ENCODE peak calls at places on chromosomes 11 and 22, in four cellular contexts. One of them, this sample, is unnamed.

GRCh38 chr11:131370901-131371790 is 731 bp downstream of the NTM start:
- DNase-seq in HFF-Myc: no peak
- DNase-seq in hepatocyte: no peak
- DNase-seq in bronchial epithelial cell: no peak
- DNase-seq in this sample: no peak

GRCh38 chr11:44174846-44175245 is 79.4 kb downstream of the EXT2 start:
- DNase-seq in HFF-Myc: no peak
- DNase-seq in hepatocyte: no peak
- DNase-seq in bronchial epithelial cell: no peak
- DNase-seq in this sample: no peak

GRCh38 chr22:20239063-20239950 is 28.8 kb downstream of the RTN4R start:
- DNase-seq in HFF-Myc: no peak
- DNase-seq in hepatocyte: peak
- DNase-seq in bronchial epithelial cell: no peak
- DNase-seq in this sample: peak

GRCh38 chr22:46444390-46444854 is 93.0 kb downstream of the CELSR1 start:
- DNase-seq in HFF-Myc: no peak
- DNase-seq in hepatocyte: no peak
- DNase-seq in bronchial epithelial cell: no peak
- DNase-seq in this sample: no peak

GRCh38 chr11:117179048-117179999 is 781 bp downstream of the SIDT2 start:
- DNase-seq in HFF-Myc: no peak
- DNase-seq in hepatocyte: peak
- DNase-seq in bronchial epithelial cell: no peak
- DNase-seq in this sample: peak

GRCh38 chr22:36366291-36366708 is 21.5 kb downstream of the MYH9 start:
- DNase-seq in HFF-Myc: no peak
- DNase-seq in hepatocyte: peak
- DNase-seq in bronchial epithelial cell: peak
- DNase-seq in this sample: peak

GRCh38 chr11:114051558-114051957 is 8.0 kb upstream of the ZBTB16 start:
- DNase-seq in HFF-Myc: no peak
- DNase-seq in hepatocyte: no peak
- DNase-seq in bronchial epithelial cell: no peak
- DNase-seq in this sample: no peak

GRCh38 chr22:44943701-44944324 is 66.0 kb downstream of the PHF21B start:
- DNase-seq in HFF-Myc: no peak
- DNase-seq in hepatocyte: no peak
- DNase-seq in bronchial epithelial cell: no peak
- DNase-seq in this sample: no peak

GRCh38 chr22:44935724-44936123 is 74.1 kb downstream of the PHF21B start:
- DNase-seq in HFF-Myc: no peak
- DNase-seq in hepatocyte: no peak
- DNase-seq in bronchial epithelial cell: no peak
- DNase-seq in this sample: no peak

GRCh38 chr11:110425751-110426545 is 3.8 kb upstream of the FDX1 start:
- DNase-seq in HFF-Myc: peak
- DNase-seq in hepatocyte: no peak
- DNase-seq in bronchial epithelial cell: peak
- DNase-seq in this sample: no peak

GRCh38 chr22:19892249-19892879 is 37.7 kb upstream of the GNB1L start:
- DNase-seq in HFF-Myc: peak
- DNase-seq in hepatocyte: peak
- DNase-seq in bronchial epithelial cell: peak
- DNase-seq in this sample: peak

GRCh38 chr11:1942541-1943260 is 4.4 kb upstream of the MRPL23 start:
- DNase-seq in HFF-Myc: no peak
- DNase-seq in hepatocyte: no peak
- DNase-seq in bronchial epithelial cell: no peak
- DNase-seq in this sample: no peak

GRCh38 chr11:43852057-43852636 is 28.5 kb upstream of the ALKBH3 start:
- DNase-seq in HFF-Myc: peak
- DNase-seq in hepatocyte: peak
- DNase-seq in bronchial epithelial cell: peak
- DNase-seq in this sample: peak

GRCh38 chr11:113554531-113554930 is 79.3 kb upstream of the DRD2 start:
- DNase-seq in HFF-Myc: no peak
- DNase-seq in hepatocyte: no peak
- DNase-seq in bronchial epithelial cell: peak
- DNase-seq in this sample: no peak

GRCh38 chr11:30917859-30918478 is 331.8 kb upstream of the MPPED2 start:
- DNase-seq in HFF-Myc: peak
- DNase-seq in hepatocyte: peak
- DNase-seq in bronchial epithelial cell: peak
- DNase-seq in this sample: peak

GRCh38 chr22:30286813-30287625 is 2.3 kb downstream of the CASTOR1 start:
- DNase-seq in HFF-Myc: no peak
- DNase-seq in hepatocyte: peak
- DNase-seq in bronchial epithelial cell: peak
- DNase-seq in this sample: peak

GRCh38 chr22:20013382-20013871 is 3.2 kb downstream of the ARVCF start:
- DNase-seq in HFF-Myc: no peak
- DNase-seq in hepatocyte: peak
- DNase-seq in bronchial epithelial cell: peak
- DNase-seq in this sample: peak

GRCh38 chr11:29018631-29019030 is 910.4 kb downstream of the METTL15 start:
- DNase-seq in HFF-Myc: no peak
- DNase-seq in hepatocyte: no peak
- DNase-seq in bronchial epithelial cell: peak
- DNase-seq in this sample: no peak

GRCh38 chr22:47238886-47239860 is 476.7 kb downstream of the TBC1D22A start:
- DNase-seq in HFF-Myc: no peak
- DNase-seq in hepatocyte: no peak
- DNase-seq in bronchial epithelial cell: no peak
- DNase-seq in this sample: no peak

GRCh38 chr11:34358258-34358665 is 452 bp upstream of the ABTB2 start:
- DNase-seq in HFF-Myc: no peak
- DNase-seq in hepatocyte: peak
- DNase-seq in bronchial epithelial cell: peak
- DNase-seq in this sample: no peak

GRCh38 chr11:27718346-27718852 is 18.1 kb upstream of the BDNF start:
- DNase-seq in HFF-Myc: no peak
- DNase-seq in hepatocyte: peak
- DNase-seq in bronchial epithelial cell: peak
- DNase-seq in this sample: peak

GRCh38 chr11:3635641-3636375 is 6.0 kb downstream of the ART5 start:
- DNase-seq in HFF-Myc: no peak
- DNase-seq in hepatocyte: no peak
- DNase-seq in bronchial epithelial cell: no peak
- DNase-seq in this sample: peak

GRCh38 chr22:28027453-28028448 is 108.7 kb upstream of the PITPNB start:
- DNase-seq in HFF-Myc: no peak
- DNase-seq in hepatocyte: no peak
- DNase-seq in bronchial epithelial cell: no peak
- DNase-seq in this sample: no peak

GRCh38 chr11:3861698-3862097 is 6.2 kb downstream of the STIM1 start:
- DNase-seq in HFF-Myc: no peak
- DNase-seq in hepatocyte: no peak
- DNase-seq in bronchial epithelial cell: no peak
- DNase-seq in this sample: peak

GRCh38 chr11:34351687-34352469 is 5.9 kb downstream of the ABTB2 start:
- DNase-seq in HFF-Myc: no peak
- DNase-seq in hepatocyte: no peak
- DNase-seq in bronchial epithelial cell: no peak
- DNase-seq in this sample: no peak

GRCh38 chr22:39583066-39583667 is 12.6 kb downstream of the CACNA1I start:
- DNase-seq in HFF-Myc: no peak
- DNase-seq in hepatocyte: no peak
- DNase-seq in bronchial epithelial cell: no peak
- DNase-seq in this sample: no peak

GRCh38 chr11:13717331-13717730 is 48.9 kb downstream of the FAR1 start:
- DNase-seq in HFF-Myc: peak
- DNase-seq in hepatocyte: peak
- DNase-seq in bronchial epithelial cell: peak
- DNase-seq in this sample: no peak

GRCh38 chr22:38829485-38829884 is 14.3 kb downstream of the NPTXR start:
- DNase-seq in HFF-Myc: no peak
- DNase-seq in hepatocyte: no peak
- DNase-seq in bronchial epithelial cell: no peak
- DNase-seq in this sample: no peak

GRCh38 chr11:118671254-118671653 is 8.2 kb downstream of the TREH start:
- DNase-seq in HFF-Myc: no peak
- DNase-seq in hepatocyte: no peak
- DNase-seq in bronchial epithelial cell: no peak
- DNase-seq in this sample: no peak

GRCh38 chr11:113001709-113002108 is 40.5 kb downstream of the NCAM1 start:
- DNase-seq in HFF-Myc: no peak
- DNase-seq in hepatocyte: no peak
- DNase-seq in bronchial epithelial cell: no peak
- DNase-seq in this sample: no peak

GRCh38 chr11:77619576-77620198 is 17.9 kb downstream of the CLNS1A start:
- DNase-seq in HFF-Myc: no peak
- DNase-seq in hepatocyte: peak
- DNase-seq in bronchial epithelial cell: peak
- DNase-seq in this sample: no peak

GRCh38 chr11:17593466-17594245 is 46.6 kb downstream of the OTOG start:
- DNase-seq in HFF-Myc: no peak
- DNase-seq in hepatocyte: no peak
- DNase-seq in bronchial epithelial cell: no peak
- DNase-seq in this sample: no peak

GRCh38 chr22:40819741-40820140 is 595 bp upstream of the SLC25A17 start:
- DNase-seq in HFF-Myc: no peak
- DNase-seq in hepatocyte: no peak
- DNase-seq in bronchial epithelial cell: peak
- DNase-seq in this sample: peak

GRCh38 chr11:92767416-92767815 is 202.0 kb upstream of the MTNR1B start:
- DNase-seq in HFF-Myc: no peak
- DNase-seq in hepatocyte: no peak
- DNase-seq in bronchial epithelial cell: no peak
- DNase-seq in this sample: no peak

GRCh38 chr11:92765965-92766371 is 203.5 kb upstream of the MTNR1B start:
- DNase-seq in HFF-Myc: no peak
- DNase-seq in hepatocyte: no peak
- DNase-seq in bronchial epithelial cell: no peak
- DNase-seq in this sample: peak

GRCh38 chr11:92762175-92762574 is 207.3 kb upstream of the MTNR1B start:
- DNase-seq in HFF-Myc: no peak
- DNase-seq in hepatocyte: no peak
- DNase-seq in bronchial epithelial cell: no peak
- DNase-seq in this sample: no peak

GRCh38 chr11:92764128-92764527 is 205.3 kb upstream of the MTNR1B start:
- DNase-seq in HFF-Myc: no peak
- DNase-seq in hepatocyte: no peak
- DNase-seq in bronchial epithelial cell: no peak
- DNase-seq in this sample: no peak

DNA sequence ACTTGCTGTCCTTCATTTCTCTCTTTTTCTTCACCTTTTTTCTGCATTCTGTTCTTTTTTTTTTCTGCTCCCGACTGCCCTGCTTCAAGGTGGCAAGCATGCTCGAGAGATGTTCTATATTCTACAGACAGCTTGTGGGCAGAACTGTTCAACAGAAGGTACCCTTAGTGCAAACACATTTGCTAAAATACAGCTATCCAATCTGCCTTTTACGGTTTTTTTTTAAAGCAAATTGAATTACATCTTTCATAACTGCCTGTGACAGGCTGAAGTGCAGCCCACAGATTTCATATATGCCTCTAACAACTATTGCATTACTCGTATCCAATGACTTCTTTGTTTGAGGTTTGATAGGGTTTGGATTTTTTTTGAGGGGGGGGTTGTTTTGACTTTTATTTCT is 204.0 kb upstream of the MTNR1B start:
- DNase-seq in HFF-Myc: no peak
- DNase-seq in hepatocyte: no peak
- DNase-seq in bronchial epithelial cell: no peak
- DNase-seq in this sample: no peak
- H3K4me3 ChIP-seq in HFF-Myc: no peak
- H3K4me3 ChIP-seq in hepatocyte: no peak
- H3K4me3 ChIP-seq in bronchial epithelial cell: no peak
- H3K4me3 ChIP-seq in this sample: no peak

GRCh38 chr11:47469411-47470179 is 20.7 kb upstream of the RAPSN start:
- DNase-seq in HFF-Myc: no peak
- DNase-seq in hepatocyte: no peak
- DNase-seq in bronchial epithelial cell: no peak
- DNase-seq in this sample: peak
- H3K4me3 ChIP-seq in HFF-Myc: no peak
- H3K4me3 ChIP-seq in hepatocyte: no peak
- H3K4me3 ChIP-seq in bronchial epithelial cell: no peak
- H3K4me3 ChIP-seq in this sample: no peak

GRCh38 chr11:9002920-9003572 is 755 bp downstream of the NRIP3 start:
- DNase-seq in HFF-Myc: no peak
- DNase-seq in hepatocyte: no peak
- DNase-seq in bronchial epithelial cell: no peak
- DNase-seq in this sample: peak
- H3K4me3 ChIP-seq in HFF-Myc: peak
- H3K4me3 ChIP-seq in hepatocyte: peak
- H3K4me3 ChIP-seq in bronchial epithelial cell: peak
- H3K4me3 ChIP-seq in this sample: peak

DNA sequence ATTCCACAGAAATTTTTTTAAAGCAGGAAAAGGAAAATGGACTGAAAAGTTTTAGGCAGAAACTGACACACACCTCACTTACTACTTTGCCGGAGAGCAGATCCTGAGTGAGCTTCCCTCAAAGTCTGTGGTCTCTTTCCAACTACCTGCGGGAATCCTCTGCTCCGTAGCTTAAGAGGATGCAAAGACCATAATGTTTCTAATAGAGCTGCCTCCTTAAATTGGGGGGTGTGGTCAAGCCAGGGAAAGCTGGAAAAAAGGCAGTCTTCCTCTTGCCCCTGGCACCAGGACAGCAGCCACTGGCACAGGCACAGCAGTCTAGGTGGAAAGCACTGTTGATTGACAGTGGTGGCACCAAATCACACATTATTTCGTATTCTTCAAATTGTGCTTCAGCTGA is at the start of gene ETS1:
- DNase-seq in HFF-Myc: no peak
- DNase-seq in hepatocyte: no peak
- DNase-seq in bronchial epithelial cell: peak
- DNase-seq in this sample: no peak
- H3K4me3 ChIP-seq in HFF-Myc: no peak
- H3K4me3 ChIP-seq in hepatocyte: no peak
- H3K4me3 ChIP-seq in bronchial epithelial cell: peak
- H3K4me3 ChIP-seq in this sample: peak